ENCODE peak calls at places on chromosome 2, in ten cellular contexts. L is right cardiac atrium; F is stimulated activated naive CD4-positive, alpha-beta T cell; P is B cell; Y is T follicular helper cell; I is epithelial cell of esophagus; V is sciatic nerve; O is CD8-positive, alpha-beta T cell; N is NCI-H69; Q is occipital lobe. A is an unnamed sample.

GRCh38 chr2:7899241-7899640 is 782.6 kb upstream of the ID2 start:
- DNase-seq in Q (no peak), L (no peak), P (no peak), I (no peak), O (no peak), Y (no peak), F (no peak), N (peak; percentile 93), V (no peak), A (no peak)

GRCh38 chr2:132901661-132902060 is 231.7 kb upstream of the LYPD1 start:
- DNase-seq in Q (no peak), F (no peak), V (no peak), N (no peak), L (no peak), I (no peak), O (no peak), P (no peak), Y (no peak), A (no peak)

GRCh38 chr2:10408649-10409579 is 39.2 kb downstream of the ODC1 start:
- DNase-seq in P (peak; percentile 85), N (peak; percentile 91), Y (peak; percentile 72), I (peak; percentile 87), F (peak; percentile 66), Q (peak; percentile 47), V (peak; percentile 86), O (peak; percentile 83), L (peak; percentile 84), A (peak; percentile 91)

GRCh38 chr2:68747413-68747812 is 12.8 kb downstream of the ARHGAP25 start:
- DNase-seq in P (no peak), O (no peak), Y (no peak), V (no peak), Q (no peak), F (no peak), L (no peak), I (no peak), N (no peak), A (peak; percentile 11)

GRCh38 chr2:23926289-23926749 is 604 bp downstream of the ATAD2B start:
- DNase-seq in V (peak; percentile 69), I (peak; percentile 29), F (no peak), Y (peak; percentile 2), Q (peak; percentile 60), L (peak; percentile 79), N (peak; percentile 55), O (peak; percentile 32), P (no peak), A (peak; percentile 45)

GRCh38 chr2:29011650-29012060 is 30.6 kb downstream of the TOGARAM2 start:
- DNase-seq in V (no peak), F (peak; percentile 79), P (peak; percentile 69), Y (peak; percentile 81), L (peak; percentile 92), Q (no peak), N (peak; percentile 31), O (peak; percentile 95), I (no peak), A (no peak)

GRCh38 chr2:8544786-8545631 is 136.8 kb upstream of the ID2 start:
- DNase-seq in O (peak; percentile 81), Y (peak; percentile 39), Q (peak; percentile 68), L (peak; percentile 84), V (peak; percentile 76), N (peak; percentile 66), F (no peak), I (no peak), P (peak; percentile 60), A (peak; percentile 69)

GRCh38 chr2:75238670-75239330 is 39.5 kb upstream of the TACR1 start:
- DNase-seq in Q (no peak), O (no peak), L (no peak), P (no peak), I (peak; percentile 80), F (no peak), Y (no peak), N (no peak), V (no peak), A (no peak)

GRCh38 chr2:142174176-142174575 is 43.4 kb upstream of the LRP1B start:
- DNase-seq in V (no peak), L (no peak), O (no peak), F (no peak), P (no peak), I (peak; percentile 32), N (no peak), Q (no peak), Y (no peak), A (no peak)

GRCh38 chr2:114089636-114090325 is 199.9 kb downstream of the ACTR3 start:
- DNase-seq in I (no peak), O (no peak), V (no peak), Y (no peak), Q (peak; percentile 4), N (no peak), P (no peak), F (no peak), L (no peak), A (no peak)

GRCh38 chr2:178824181-178824580 is 17.0 kb upstream of the TTN start:
- DNase-seq in V (no peak), N (no peak), F (no peak), L (no peak), P (no peak), O (no peak), Q (no peak), I (no peak), Y (no peak), A (no peak)

GRCh38 chr2:24548058-24548457 is 57.0 kb downstream of the NCOA1 start:
- DNase-seq in N (no peak), P (no peak), Y (no peak), I (no peak), L (no peak), O (no peak), V (no peak), F (no peak), Q (no peak), A (no peak)

GRCh38 chr2:201157694-201158093 is 25.2 kb upstream of the CASP10 start:
- DNase-seq in O (no peak), P (peak; percentile 43), F (no peak), N (no peak), L (no peak), V (no peak), Q (no peak), I (peak; percentile 88), Y (no peak), A (peak; percentile 47)

GRCh38 chr2:128779301-128780095 is 460.8 kb upstream of the HS6ST1 start:
- DNase-seq in O (no peak), N (no peak), P (no peak), Y (no peak), L (no peak), V (peak; percentile 32), I (no peak), F (no peak), Q (no peak), A (peak; percentile 7)

GRCh38 chr2:64859208-64860161 is 129.7 kb upstream of the SLC1A4 start:
- DNase-seq in V (peak; percentile 90), F (no peak), I (peak; percentile 80), P (no peak), O (no peak), Y (no peak), L (peak; percentile 96), N (peak; percentile 73), Q (peak; percentile 39), A (peak; percentile 96)

GRCh38 chr2:231058761-231059550 is 2.3 kb downstream of the PSMD1 start:
- DNase-seq in I (peak; percentile 50), Q (no peak), N (no peak), L (no peak), V (no peak), O (no peak), P (no peak), F (no peak), Y (no peak), A (no peak)

GRCh38 chr2:55099878-55100820 is 49.9 kb upstream of the RTN4 start:
- DNase-seq in Q (no peak), N (no peak), F (no peak), P (no peak), L (no peak), Y (no peak), O (no peak), V (no peak), I (peak; percentile 25), A (no peak)

GRCh38 chr2:238868616-238869292 is 20.9 kb downstream of the TWIST2 start:
- DNase-seq in Q (no peak), N (no peak), V (peak; percentile 74), L (no peak), P (no peak), O (no peak), F (no peak), Y (no peak), I (peak; percentile 7), A (no peak)

GRCh38 chr2:230701308-230701707 is 11.3 kb upstream of the CAB39 start:
- DNase-seq in N (no peak), Y (no peak), I (no peak), O (no peak), V (no peak), F (no peak), Q (no peak), P (no peak), L (no peak), A (no peak)

GRCh38 chr2:84894131-84894586 is 11.3 kb upstream of the TMSB10 start:
- DNase-seq in Q (no peak), I (peak; percentile 75), P (no peak), L (no peak), N (peak; percentile 96), Y (no peak), O (no peak), F (no peak), V (no peak), A (no peak)

GRCh38 chr2:238130111-238130695 is 8.3 kb upstream of the KLHL30 start:
- DNase-seq in I (no peak), Q (no peak), P (no peak), V (no peak), N (no peak), Y (no peak), F (no peak), L (peak; percentile 61), O (no peak), A (no peak)

GRCh38 chr2:192570786-192571185 is 376.1 kb upstream of the TMEFF2 start:
- DNase-seq in V (no peak), O (no peak), P (no peak), Q (no peak), Y (no peak), I (peak; percentile 17), N (no peak), F (no peak), L (no peak), A (no peak)

GRCh38 chr2:98556634-98557033 is 51.7 kb downstream of the COA5 start:
- DNase-seq in F (no peak), O (no peak), Q (no peak), V (no peak), Y (no peak), I (no peak), N (no peak), P (peak; percentile 82), L (no peak), A (no peak)

GRCh38 chr2:112910219-112910618 is 746 bp upstream of the IL37 start:
- DNase-seq in L (no peak), P (no peak), O (no peak), Q (no peak), I (no peak), Y (no peak), V (no peak), N (peak; percentile 58), F (no peak), A (no peak)

GRCh38 chr2:72989770-72990556 is 72.6 kb downstream of the EMX1 start:
- DNase-seq in Y (no peak), O (no peak), P (no peak), N (no peak), V (peak; percentile 63), L (peak; percentile 76), F (no peak), I (no peak), Q (no peak), A (no peak)

GRCh38 chr2:121254748-121255147 is 30.3 kb downstream of the TFCP2L1 start:
- DNase-seq in I (no peak), F (no peak), Q (no peak), O (no peak), N (no peak), P (no peak), L (no peak), Y (no peak), V (peak; percentile 19), A (no peak)

GRCh38 chr2:1421731-1422130 is 8.5 kb downstream of the TPO start:
- DNase-seq in Q (no peak), P (no peak), V (no peak), I (no peak), O (no peak), F (no peak), Y (no peak), N (no peak), L (no peak), A (no peak)

GRCh38 chr2:23435250-23436035 is 50.5 kb downstream of the KLHL29 start:
- DNase-seq in F (no peak), V (no peak), I (no peak), N (no peak), Y (no peak), O (no peak), L (no peak), Q (no peak), P (no peak), A (no peak)

A was measured in colonic mucosa.